ENCODE peak calls at places on chromosomes 11 and 22, in ten cellular contexts. L is A549, V is ovary, O is transverse colon, I is H1, M is K562, H is sigmoid colon, B is tibial nerve, G is esophagus muscularis mucosa, F is SK-N-SH. N is an unnamed sample.

GRCh38 chr11:76664578-76665061 is 5.9 kb downstream of the LRRC32 start:
- DNase-seq in M (peak; percentile 59), I (no peak), V (no peak), B (no peak), H (peak; percentile 52), O (peak; percentile 9), G (no peak), L (no peak), F (peak; percentile 10), N (no peak)

GRCh38 chr22:28931844-28932561 is 48.6 kb downstream of the ZNRF3 start:
- DNase-seq in B (no peak), F (no peak), L (no peak), G (no peak), M (no peak), I (no peak), V (no peak), O (no peak), H (no peak), N (no peak)

GRCh38 chr22:26259510-26259909 is 90.2 kb downstream of the SEZ6L start:
- DNase-seq in O (no peak), F (no peak), M (peak; percentile 11), V (no peak), L (peak; percentile 11), I (peak; percentile 73), H (no peak), G (no peak), B (no peak), N (no peak)

GRCh38 chr11:78248903-78249302 is 60.2 kb downstream of the USP35 start:
- DNase-seq in H (no peak), M (no peak), B (no peak), G (no peak), F (no peak), I (no peak), V (no peak), L (no peak), O (no peak), N (no peak)

GRCh38 chr11:16013649-16014275 is 342.6 kb downstream of the SOX6 start:
- DNase-seq in O (no peak), V (no peak), M (no peak), G (no peak), L (no peak), B (no peak), F (no peak), I (no peak), H (no peak), N (no peak)

GRCh38 chr11:128714881-128715280 is 21.0 kb downstream of the FLI1 start:
- DNase-seq in H (no peak), B (no peak), I (no peak), F (no peak), L (no peak), G (no peak), V (no peak), M (no peak), O (no peak), N (no peak)

GRCh38 chr11:118783724-118784495 is 7.1 kb downstream of the DDX6 start:
- DNase-seq in V (no peak), L (no peak), F (no peak), O (no peak), B (no peak), M (no peak), G (no peak), H (no peak), I (no peak), N (no peak)

GRCh38 chr11:114815761-114816160 is 137.4 kb downstream of the NXPE2 start:
- DNase-seq in H (no peak), I (no peak), B (no peak), F (no peak), L (no peak), G (no peak), M (no peak), O (no peak), V (no peak), N (no peak)

GRCh38 chr11:43278302-43278956 is 33.4 kb upstream of the API5 start:
- DNase-seq in O (no peak), V (no peak), F (peak; percentile 59), I (peak; percentile 50), B (no peak), L (peak; percentile 49), M (peak; percentile 42), G (peak; percentile 39), H (no peak), N (no peak)

GRCh38 chr22:32801436-32802290 is at the start of gene TIMP3:
- DNase-seq in V (peak; percentile 78), G (peak; percentile 96), H (peak; percentile 96), M (peak; percentile 59), B (peak; percentile 87), I (peak; percentile 89), O (peak; percentile 74), L (peak; percentile 7), F (peak; percentile 95), N (peak; percentile 63)

GRCh38 chr11:14015711-14016110 is 53.2 kb downstream of the SPON1 start:
- DNase-seq in M (no peak), I (no peak), H (no peak), L (peak; percentile 22), G (peak; percentile 64), F (no peak), B (no peak), V (no peak), O (no peak), N (no peak)

GRCh38 chr11:78830277-78830676 is 255.6 kb upstream of the NARS2 start:
- DNase-seq in L (no peak), B (no peak), H (no peak), V (no peak), G (no peak), F (no peak), I (no peak), O (no peak), M (no peak), N (no peak)

GRCh38 chr22:42688241-42688913 is 32.3 kb downstream of the A4GALT start:
- DNase-seq in B (peak; percentile 91), G (peak; percentile 98), H (peak; percentile 98), O (peak; percentile 78), F (peak; percentile 45), L (peak; percentile 65), V (peak; percentile 86), M (peak; percentile 27), I (no peak), N (peak; percentile 85)

DNA sequence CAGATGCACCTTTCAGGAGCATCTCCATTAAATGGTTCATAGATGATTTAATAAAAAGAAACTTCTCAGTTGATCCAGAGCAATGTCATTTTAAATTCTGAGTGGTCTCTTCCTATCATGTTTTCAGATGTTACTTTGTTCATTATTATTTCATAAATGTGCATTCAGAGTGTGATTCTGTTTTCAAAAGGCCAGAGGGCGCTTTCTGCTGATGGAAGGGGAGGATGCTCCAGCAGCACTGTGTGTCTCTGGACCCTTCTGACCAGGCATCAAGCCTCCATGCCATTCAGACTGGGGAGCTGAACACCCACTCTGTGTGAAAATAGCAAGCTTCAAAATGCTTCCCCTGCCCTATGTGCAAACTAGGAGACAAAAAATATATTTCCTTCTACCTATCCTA is 23.9 kb upstream of the CRTAM start:
- DNase-seq in V (no peak), M (no peak), I (no peak), H (no peak), O (peak; percentile 12), L (peak; percentile 11), G (no peak), B (no peak), F (peak; percentile 30), N (no peak)
- TF ChIP-seq CTCF in V (no peak), M (peak; percentile 6), I (peak; percentile 47), H (no peak), O (no peak), L (peak; percentile 11), G (no peak), B (no peak), F (peak; percentile 31), N (no peak)

DNA sequence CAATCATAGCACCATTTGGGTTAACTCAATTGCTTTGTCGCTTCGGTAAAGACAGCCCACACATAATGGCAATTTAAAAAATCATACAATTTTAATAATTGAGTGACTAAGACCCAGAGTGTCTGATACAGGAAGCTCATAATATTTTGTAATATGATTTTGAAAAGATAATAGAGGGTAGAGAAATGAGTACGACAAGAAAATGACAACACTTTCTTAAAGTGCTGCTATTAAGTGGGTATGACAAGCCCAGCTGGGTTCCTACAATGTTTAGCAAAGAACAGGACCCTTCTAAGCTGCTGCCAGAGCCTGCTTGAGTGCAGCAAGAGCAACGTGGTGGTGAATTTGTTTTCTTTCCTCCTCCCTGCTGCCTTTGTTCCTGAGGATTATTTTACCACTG is 439.2 kb downstream of the METTL15 start:
- DNase-seq in B (no peak), F (no peak), I (no peak), H (no peak), G (no peak), L (no peak), V (no peak), M (no peak), O (no peak), N (no peak)
- TF ChIP-seq EP300 in B (no peak), F (no peak), I (no peak), H (no peak), G (no peak), L (no peak), V (no peak), M (no peak), O (no peak), N (no peak)

DNA sequence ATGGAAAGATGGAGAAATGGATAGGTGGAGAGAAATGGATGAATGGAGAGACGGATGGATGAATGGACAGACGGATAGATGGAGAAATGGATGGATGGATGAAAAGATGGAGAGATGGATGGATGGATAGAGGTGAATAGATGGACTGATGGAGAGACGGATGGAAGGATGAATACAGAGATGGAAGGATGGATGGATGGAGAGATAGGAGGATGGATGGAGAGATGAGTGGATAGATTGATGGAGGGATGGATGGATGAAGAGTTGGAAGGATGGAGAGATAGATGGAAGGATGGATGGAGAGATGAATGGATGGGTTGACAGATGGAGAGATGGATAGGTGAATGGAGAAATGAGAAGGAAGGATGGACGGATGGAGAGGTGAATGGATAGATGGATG is 63.7 kb downstream of the FLRT1 start:
- DNase-seq in V (no peak), F (no peak), I (no peak), H (no peak), B (no peak), L (no peak), M (no peak), G (no peak), O (no peak), N (no peak)
- H3K4me1 ChIP-seq in V (peaks cover 12% of the 10 kb centered on the region), F (peaks cover 94% of the 10 kb centered on the region), I (no peaks in the 10 kb centered on the region), H (no peaks in the 10 kb centered on the region), B (peaks cover 90% of the 10 kb centered on the region), L (peaks cover 9% of the 10 kb centered on the region), M (peaks cover 24% of the 10 kb centered on the region), G (peaks cover 29% of the 10 kb centered on the region), O (peaks cover 22% of the 10 kb centered on the region), N (peaks cover 19% of the 10 kb centered on the region)

GRCh38 chr22:38861170-38861874 is 10.7 kb downstream of the CBX6 start:
- DNase-seq in G (no peak), H (peak; percentile 64), V (peak; percentile 48), L (no peak), O (no peak), I (no peak), M (no peak), B (no peak), F (no peak), N (no peak)
- TF ChIP-seq CTCF in G (no peak), H (no peak), V (no peak), L (no peak), O (no peak), I (peak; percentile 27), M (peak; percentile 17), B (no peak), F (no peak), N (no peak)